ENCODE peak calls at places on chromosomes 16 and 17, in four cellular contexts. X is spleen, S is dorsolateral prefrontal cortex, A is left ventricle myocardium inferior. V is an unnamed sample.

GRCh38 chr17:81066771-81067315 is 31.9 kb downstream of the BAIAP2 start:
- DNase-seq in X (no peak), S (no peak), A (no peak), V (no peak)

GRCh38 chr17:7290685-7291084 is 3.8 kb downstream of the YBX2 start:
- DNase-seq in X (no peak), S (no peak), A (no peak), V (no peak)

GRCh38 chr16:28538733-28539596 is at the start of gene NUPR1:
- DNase-seq in X (no peak), S (peak), A (peak), V (peak)

GRCh38 chr16:48003226-48003907 is 152.4 kb downstream of the ABCC12 start:
- DNase-seq in X (no peak), S (no peak), A (no peak), V (no peak)

GRCh38 chr16:3971706-3972105 is 91.2 kb upstream of the CREBBP start:
- DNase-seq in X (no peak), S (no peak), A (no peak), V (no peak)

GRCh38 chr17:27518750-27519521 is 62.7 kb downstream of the KSR1 start:
- DNase-seq in X (peak), S (no peak), A (no peak), V (no peak)

GRCh38 chr17:27579897-27580321 is 51.1 kb upstream of the LGALS9 start:
- DNase-seq in X (no peak), S (no peak), A (no peak), V (no peak)

GRCh38 chr17:6948562-6948961 is 47.3 kb upstream of the ALOX12 start:
- DNase-seq in X (no peak), S (no peak), A (no peak), V (no peak)

GRCh38 chr17:951388-952132 is 28.0 kb downstream of the NXN start:
- DNase-seq in X (no peak), S (no peak), A (no peak), V (no peak)

GRCh38 chr17:82234211-82235055 is 5.6 kb downstream of the SLC16A3 start:
- DNase-seq in X (peak), S (no peak), A (no peak), V (no peak)

GRCh38 chr17:77331161-77331864 is 190.5 kb downstream of the SEC14L1 start:
- DNase-seq in X (peak), S (peak), A (peak), V (peak)

GRCh38 chr17:5794881-5795486 is 210.7 kb upstream of the NLRP1 start:
- DNase-seq in X (no peak), S (no peak), A (no peak), V (no peak)

GRCh38 chr17:1713878-1714487 is 3.8 kb upstream of the TLCD2 start:
- DNase-seq in X (no peak), S (no peak), A (no peak), V (peak)

GRCh38 chr17:49438885-49439284 is 24.2 kb upstream of the PHB1 start:
- DNase-seq in X (no peak), S (no peak), A (no peak), V (no peak)
- H3K4me3 ChIP-seq in X (no peak), S (peak), A (no peak), V (no peak)

DNA sequence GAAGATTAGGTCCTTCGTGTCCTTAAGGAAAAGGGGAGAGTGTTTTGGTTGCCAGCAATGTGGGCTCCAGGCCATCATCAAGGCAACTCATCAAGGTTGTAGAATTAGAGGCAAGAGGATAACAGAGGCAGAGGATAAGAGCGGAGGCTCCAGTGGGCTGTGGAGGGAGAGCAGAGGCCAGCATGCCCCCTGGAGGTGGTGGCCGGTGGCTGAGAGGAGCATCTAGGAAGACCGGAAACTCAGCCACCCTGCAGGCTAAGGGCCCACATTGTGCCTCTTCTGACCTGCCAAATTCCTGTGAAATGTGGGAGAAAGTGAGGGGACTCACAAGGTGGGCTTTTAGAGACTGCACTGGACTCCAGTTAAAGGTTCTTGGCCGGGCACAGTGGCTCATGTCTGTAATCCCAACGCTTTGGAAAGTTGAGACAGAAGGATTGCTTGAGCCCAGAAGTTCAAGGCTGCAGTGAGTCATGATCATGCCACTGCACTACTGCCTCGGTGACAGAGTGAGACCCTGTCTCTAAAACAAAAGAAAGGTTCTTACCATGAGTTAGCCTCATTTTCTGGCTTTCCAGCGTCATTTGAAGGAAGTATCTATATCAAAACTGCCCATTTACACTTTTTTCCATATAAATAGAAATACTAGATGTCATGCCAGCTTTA is 62.7 kb upstream of the ADORA2B start:
- DNase-seq in X (no peak), S (no peak), A (no peak), V (no peak)
- TF ChIP-seq CTCF in X (no peak), S (no peak), A (peak), V (no peak)

DNA sequence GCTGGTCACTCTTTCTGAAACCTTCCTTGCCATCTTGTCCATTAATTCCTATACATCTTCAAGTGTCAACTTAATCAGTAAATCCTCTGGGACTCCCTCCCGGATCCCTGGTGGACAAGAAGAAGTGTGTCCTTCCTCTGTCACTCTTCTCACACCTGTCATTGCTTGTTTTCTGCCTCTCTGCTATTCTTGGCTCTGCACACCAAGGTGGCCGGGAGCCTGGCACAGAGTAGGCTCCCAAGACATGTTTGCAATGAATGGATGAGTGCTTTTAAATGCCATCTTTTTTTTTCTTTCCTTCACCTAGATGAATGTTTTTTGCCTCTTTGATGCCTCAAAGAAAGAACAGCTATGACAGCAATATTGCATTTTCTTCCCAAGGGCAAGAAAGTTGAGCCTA is 58.0 kb upstream of the CLEC18A start:
- DNase-seq in X (no peak), S (no peak), A (no peak), V (no peak)
- H3K4me3 ChIP-seq in X (no peak), S (no peak), A (no peak), V (no peak)

DNA sequence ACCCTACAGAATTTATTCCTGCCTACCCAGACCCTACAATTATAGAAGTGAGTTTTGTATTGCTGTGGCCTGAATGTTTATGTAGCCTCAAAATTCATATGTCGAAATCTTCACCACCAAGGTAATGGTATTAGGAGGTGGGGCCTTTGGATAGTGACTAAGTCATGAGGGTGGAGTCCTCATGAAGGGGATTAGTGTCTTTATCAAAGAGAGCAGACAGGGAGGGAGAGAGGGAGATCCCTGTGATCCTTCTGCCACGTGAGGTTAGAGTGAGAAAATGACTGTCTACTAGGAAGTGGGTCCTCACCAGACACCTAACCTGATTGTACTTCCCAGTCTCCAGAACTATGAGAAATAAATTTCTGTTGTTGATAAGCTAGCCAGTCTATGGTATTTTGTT is 986 bp upstream of the DUXB start:
- DNase-seq in X (no peak), S (no peak), A (no peak), V (no peak)
- TF ChIP-seq CTCF in X (no peak), S (no peak), A (no peak), V (no peak)